ENCODE peak calls at places on chromosome 14, in seven cellular contexts. X is stimulated activated CD4-positive, alpha-beta T cell treated with anti-CD3 and anti-CD28 coated beads, TNF-alpha, amount 100 ng/mL, for 1 hour; M is NCI-H774; C is tibial artery; J is foreskin fibroblast; W is activated T-cell treated with anti-CD3 and anti-CD28 coated beads for 1 hour; T is brain microvascular endothelial cell. G is an unnamed sample.

GRCh38 chr14:54503476-54503875 is 6.2 kb upstream of the CGRRF1 start:
- DNase-seq in J (peak), X (no peak), M (no peak), T (peak), W (no peak), C (no peak), G (no peak)

GRCh38 chr14:100586520-100587247 is 533 bp downstream of the BEGAIN start:
- DNase-seq in X (no peak), W (no peak), M (peak), C (peak), T (no peak), J (peak), G (no peak)

GRCh38 chr14:102540310-102541028 is 30.9 kb upstream of the ANKRD9 start:
- DNase-seq in T (no peak), M (no peak), W (no peak), C (no peak), X (no peak), J (peak), G (no peak)

GRCh38 chr14:38255408-38255672 is 553 bp downstream of the CLEC14A start:
- DNase-seq in C (no peak), W (no peak), X (no peak), J (peak), T (no peak), M (no peak), G (no peak)

GRCh38 chr14:49505026-49505766 is 81.0 kb downstream of the RPS29 start:
- DNase-seq in X (no peak), C (no peak), J (no peak), W (no peak), M (no peak), T (no peak), G (no peak)

GRCh38 chr14:64998455-64998931 is 11.8 kb downstream of the FNTB start:
- DNase-seq in C (no peak), T (no peak), J (peak), W (no peak), X (no peak), M (no peak), G (no peak)

GRCh38 chr14:70624972-70625371 is 16.7 kb upstream of the TTC9 start:
- DNase-seq in W (no peak), J (no peak), X (no peak), M (no peak), C (no peak), T (no peak), G (no peak)

GRCh38 chr14:69108358-69108757 is 44.6 kb downstream of the DCAF5 start:
- DNase-seq in C (no peak), J (no peak), T (no peak), M (no peak), X (no peak), W (no peak), G (no peak)

GRCh38 chr14:100584056-100585031 is 2.9 kb downstream of the BEGAIN start:
- DNase-seq in J (no peak), M (no peak), C (peak), W (no peak), X (no peak), T (no peak), G (no peak)

GRCh38 chr14:37985826-37986470 is 221.8 kb upstream of the SSTR1 start:
- DNase-seq in J (peak), W (peak), C (no peak), T (peak), X (peak), M (no peak), G (no peak)

GRCh38 chr14:59363545-59364226 is 101.5 kb downstream of the GPR135 start:
- DNase-seq in W (no peak), C (no peak), J (peak), M (no peak), X (no peak), T (peak), G (no peak)

GRCh38 chr14:34997762-34998161 is 15.0 kb downstream of the SRP54 start:
- DNase-seq in C (no peak), M (no peak), J (no peak), W (no peak), T (no peak), X (no peak), G (no peak)

GRCh38 chr14:104793703-104793959 is 1.9 kb downstream of the AKT1 start:
- DNase-seq in X (no peak), C (no peak), W (no peak), J (no peak), T (no peak), M (no peak), G (no peak)

GRCh38 chr14:47675489-47676300 is at the start of gene MDGA2:
- DNase-seq in X (no peak), J (no peak), M (no peak), W (no peak), T (peak), C (no peak), G (no peak)

GRCh38 chr14:66038214-66038977 is 447.8 kb upstream of the CCDC196 start:
- DNase-seq in W (no peak), C (no peak), T (peak), X (no peak), J (peak), M (no peak), G (no peak)

GRCh38 chr14:89973234-89973823 is 17.6 kb downstream of the TDP1 start:
- DNase-seq in X (no peak), M (peak), T (peak), W (peak), C (peak), J (peak), G (no peak)